ENCODE peak calls at places on chromosomes 3 and 15, in six cellular contexts. C is upper lobe of right lung; P is Peyer's patch; F is ACHN; S is activated CD4-positive, alpha-beta T cell treated with anti-CD3 and anti-CD28 coated beads, Interleukin-2, amount 10 ng/mL, durations not matched to agents 7 days and 5 days; O is right cardiac atrium. B is an unnamed sample.

GRCh38 chr3:159872374-159873109 is 116.1 kb upstream of the IL12A start:
- DNase-seq in O (no peak), C (no peak), P (no peak), S (no peak), F (peak), B (no peak)

GRCh38 chr3:28171962-28172361 is 69.5 kb upstream of the CMC1 start:
- DNase-seq in S (peak), C (no peak), O (no peak), F (no peak), P (no peak), B (no peak)

GRCh38 chr3:194104041-194104751 is 31.8 kb upstream of the HES1 start:
- DNase-seq in F (no peak), S (no peak), O (no peak), P (peak), C (no peak), B (no peak)

GRCh38 chr15:70090436-70091291 is 7.1 kb downstream of the TLE3 start:
- DNase-seq in C (no peak), F (no peak), O (no peak), S (no peak), P (peak), B (no peak)

GRCh38 chr3:176767385-176767784 is 429.9 kb downstream of the TBL1XR1 start:
- DNase-seq in P (no peak), F (no peak), C (no peak), S (no peak), O (no peak), B (no peak)

GRCh38 chr3:128950223-128950938 is 43.5 kb downstream of the CFAP92 start:
- DNase-seq in S (peak), C (no peak), F (peak), O (no peak), P (no peak), B (peak)

GRCh38 chr3:135771760-135772159 is 193.8 kb upstream of the PPP2R3A start:
- DNase-seq in C (no peak), S (no peak), O (no peak), P (no peak), F (no peak), B (no peak)

GRCh38 chr3:43401171-43401570 is 114.8 kb downstream of the SNRK start:
- DNase-seq in P (no peak), C (no peak), O (no peak), F (no peak), S (no peak), B (no peak)

GRCh38 chr3:100650651-100651611 is 41.5 kb downstream of the ADGRG7 start:
- DNase-seq in S (peak), F (peak), O (no peak), P (no peak), C (no peak), B (no peak)

GRCh38 chr3:127043041-127043641 is 60.2 kb downstream of the PLXNA1 start:
- DNase-seq in C (peak), S (no peak), O (peak), F (peak), P (peak), B (no peak)

GRCh38 chr3:171566803-171567422 is 106.7 kb upstream of the TNIK start:
- DNase-seq in F (peak), S (peak), C (no peak), O (no peak), P (no peak), B (no peak)

GRCh38 chr3:101940521-101940992 is 91.2 kb downstream of the NFKBIZ start:
- DNase-seq in S (no peak), P (no peak), O (peak), F (peak), C (peak), B (peak)

GRCh38 chr3:99384596-99384995 is 253.8 kb upstream of the COL8A1 start:
- DNase-seq in P (no peak), O (no peak), S (no peak), C (no peak), F (no peak), B (no peak)

GRCh38 chr15:39180494-39180930 is 400.4 kb upstream of the THBS1 start:
- DNase-seq in F (no peak), S (no peak), C (no peak), O (no peak), P (no peak), B (no peak)

GRCh38 chr3:33392703-33393125 is 47.5 kb downstream of the UBP1 start:
- DNase-seq in P (no peak), O (no peak), S (no peak), F (peak), C (no peak), B (no peak)

GRCh38 chr15:40096094-40096876 is 12.4 kb downstream of the BMF start:
- DNase-seq in F (no peak), S (no peak), P (no peak), O (no peak), C (no peak), B (no peak)

GRCh38 chr15:76439542-76439941 is 103.0 kb downstream of the ISL2 start:
- DNase-seq in P (no peak), F (no peak), O (no peak), S (no peak), C (no peak), B (no peak)

GRCh38 chr3:71064288-71064975 is 519.1 kb downstream of the FOXP1 start:
- DNase-seq in S (peak), O (peak), C (peak), P (peak), F (peak), B (no peak)

GRCh38 chr15:85477730-85478129 is 97.3 kb downstream of the AKAP13 start:
- DNase-seq in S (no peak), O (no peak), F (peak), C (no peak), P (no peak), B (peak)

GRCh38 chr3:3815206-3815605 is 16.0 kb downstream of the LRRN1 start:
- DNase-seq in P (no peak), C (no peak), F (no peak), S (no peak), O (no peak), B (no peak)

GRCh38 chr15:52361975-52362494 is 66.4 kb upstream of the MYO5C start:
- DNase-seq in P (no peak), O (no peak), C (no peak), S (no peak), F (no peak), B (no peak)